ENCODE peak calls at places on chromosomes 4 and X, in nine cellular contexts. One of them, this sample, is unnamed.

GRCh38 chr4:33696586-33696985 is 2547.7 kb downstream of the ARAP2 start:
- DNase-seq in CD8-positive, alpha-beta T cell: no peak
- DNase-seq in left ventricle myocardium inferior: no peak
- DNase-seq in stomach: no peak
- DNase-seq in A549: no peak
- DNase-seq in IMR-90: no peak
- DNase-seq in cardiac fibroblast: peak; percentile 62
- DNase-seq in foreskin fibroblast: no peak
- DNase-seq in fibroblast of pulmonary artery: peak; percentile 82
- DNase-seq in this sample: no peak

GRCh38 chr4:168077726-168078239 is 14.6 kb upstream of the ANXA10 start:
- DNase-seq in IMR-90: no peak
- DNase-seq in CD8-positive, alpha-beta T cell: no peak
- DNase-seq in foreskin fibroblast: no peak
- DNase-seq in cardiac fibroblast: no peak
- DNase-seq in left ventricle myocardium inferior: no peak
- DNase-seq in fibroblast of pulmonary artery: no peak
- DNase-seq in A549: no peak
- DNase-seq in stomach: no peak
- DNase-seq in this sample: no peak

GRCh38 chrX:78029663-78030062 is 60.2 kb upstream of the PGAM4 start:
- DNase-seq in IMR-90: peak; percentile 33
- DNase-seq in A549: peak; percentile 53
- DNase-seq in left ventricle myocardium inferior: peak; percentile 13
- DNase-seq in cardiac fibroblast: peak; percentile 41
- DNase-seq in fibroblast of pulmonary artery: peak; percentile 50
- DNase-seq in foreskin fibroblast: no peak
- DNase-seq in stomach: no peak
- DNase-seq in CD8-positive, alpha-beta T cell: no peak
- DNase-seq in this sample: no peak

GRCh38 chrX:116246261-116246660 is 75.7 kb downstream of the AGTR2 start:
- DNase-seq in A549: no peak
- DNase-seq in fibroblast of pulmonary artery: peak; percentile 35
- DNase-seq in left ventricle myocardium inferior: no peak
- DNase-seq in cardiac fibroblast: peak; percentile 51
- DNase-seq in stomach: no peak
- DNase-seq in CD8-positive, alpha-beta T cell: no peak
- DNase-seq in IMR-90: no peak
- DNase-seq in foreskin fibroblast: no peak
- DNase-seq in this sample: no peak

GRCh38 chrX:73563740-73564073 is 710 bp downstream of the CHIC1 start:
- DNase-seq in foreskin fibroblast: no peak
- DNase-seq in cardiac fibroblast: peak; percentile 12
- DNase-seq in stomach: no peak
- DNase-seq in CD8-positive, alpha-beta T cell: no peak
- DNase-seq in IMR-90: no peak
- DNase-seq in left ventricle myocardium inferior: no peak
- DNase-seq in fibroblast of pulmonary artery: peak; percentile 9
- DNase-seq in A549: peak; percentile 12
- DNase-seq in this sample: peak; percentile 3

GRCh38 chrX:41381685-41382084 is 47.7 kb downstream of the DDX3X start:
- DNase-seq in stomach: peak; percentile 39
- DNase-seq in CD8-positive, alpha-beta T cell: no peak
- DNase-seq in cardiac fibroblast: peak; percentile 82
- DNase-seq in A549: peak; percentile 93
- DNase-seq in fibroblast of pulmonary artery: peak; percentile 73
- DNase-seq in IMR-90: peak; percentile 90
- DNase-seq in left ventricle myocardium inferior: peak; percentile 20
- DNase-seq in foreskin fibroblast: peak; percentile 81
- DNase-seq in this sample: no peak

GRCh38 chr4:159946983-159947645 is 844.2 kb downstream of the RAPGEF2 start:
- DNase-seq in foreskin fibroblast: no peak
- DNase-seq in cardiac fibroblast: peak; percentile 78
- DNase-seq in stomach: no peak
- DNase-seq in A549: peak; percentile 72
- DNase-seq in IMR-90: peak; percentile 45
- DNase-seq in CD8-positive, alpha-beta T cell: no peak
- DNase-seq in fibroblast of pulmonary artery: peak; percentile 75
- DNase-seq in left ventricle myocardium inferior: no peak
- DNase-seq in this sample: no peak

GRCh38 chr4:80202190-80202711 is 4.9 kb downstream of the PRDM8 start:
- DNase-seq in stomach: peak; percentile 87
- DNase-seq in fibroblast of pulmonary artery: peak; percentile 73
- DNase-seq in cardiac fibroblast: peak; percentile 74
- DNase-seq in A549: peak; percentile 61
- DNase-seq in CD8-positive, alpha-beta T cell: peak; percentile 80
- DNase-seq in left ventricle myocardium inferior: peak; percentile 88
- DNase-seq in IMR-90: peak; percentile 80
- DNase-seq in foreskin fibroblast: peak; percentile 79
- DNase-seq in this sample: peak; percentile 74

GRCh38 chr4:156346959-156347385 is 393.3 kb upstream of the CTSO start:
- DNase-seq in IMR-90: no peak
- DNase-seq in cardiac fibroblast: no peak
- DNase-seq in CD8-positive, alpha-beta T cell: no peak
- DNase-seq in A549: no peak
- DNase-seq in left ventricle myocardium inferior: no peak
- DNase-seq in stomach: no peak
- DNase-seq in foreskin fibroblast: no peak
- DNase-seq in fibroblast of pulmonary artery: no peak
- DNase-seq in this sample: no peak

GRCh38 chr4:38610844-38611550 is 53.0 kb upstream of the KLF3 start:
- DNase-seq in cardiac fibroblast: no peak
- DNase-seq in stomach: peak; percentile 53
- DNase-seq in CD8-positive, alpha-beta T cell: no peak
- DNase-seq in foreskin fibroblast: no peak
- DNase-seq in A549: no peak
- DNase-seq in fibroblast of pulmonary artery: no peak
- DNase-seq in IMR-90: no peak
- DNase-seq in left ventricle myocardium inferior: no peak
- DNase-seq in this sample: no peak

GRCh38 chr4:113088050-113088449 is 38.6 kb downstream of the ANK2 start:
- DNase-seq in left ventricle myocardium inferior: no peak
- DNase-seq in CD8-positive, alpha-beta T cell: no peak
- DNase-seq in A549: no peak
- DNase-seq in cardiac fibroblast: no peak
- DNase-seq in foreskin fibroblast: no peak
- DNase-seq in IMR-90: no peak
- DNase-seq in stomach: no peak
- DNase-seq in fibroblast of pulmonary artery: no peak
- DNase-seq in this sample: no peak

GRCh38 chrX:1465261-1466231 is 12.8 kb upstream of the ASMTL start:
- DNase-seq in fibroblast of pulmonary artery: no peak
- DNase-seq in A549: no peak
- DNase-seq in CD8-positive, alpha-beta T cell: peak; percentile 4
- DNase-seq in foreskin fibroblast: no peak
- DNase-seq in IMR-90: no peak
- DNase-seq in stomach: peak; percentile 17
- DNase-seq in left ventricle myocardium inferior: no peak
- DNase-seq in cardiac fibroblast: peak; percentile 16
- DNase-seq in this sample: no peak
- H3K4me3 ChIP-seq in fibroblast of pulmonary artery: no peak overlapping the region
- H3K4me3 ChIP-seq in A549: no peak overlapping the region
- H3K4me3 ChIP-seq in CD8-positive, alpha-beta T cell: no peak overlapping the region
- H3K4me3 ChIP-seq in foreskin fibroblast: no peak overlapping the region
- H3K4me3 ChIP-seq in IMR-90: no peak overlapping the region
- H3K4me3 ChIP-seq in stomach: no peak overlapping the region
- H3K4me3 ChIP-seq in left ventricle myocardium inferior: no peak overlapping the region
- H3K4me3 ChIP-seq in cardiac fibroblast: no peak overlapping the region
- H3K4me3 ChIP-seq in this sample: no peak overlapping the region

GRCh38 chr4:105661028-105661427 is 47.5 kb downstream of the INTS12 start:
- DNase-seq in left ventricle myocardium inferior: no peak
- DNase-seq in foreskin fibroblast: no peak
- DNase-seq in fibroblast of pulmonary artery: no peak
- DNase-seq in stomach: no peak
- DNase-seq in IMR-90: no peak
- DNase-seq in cardiac fibroblast: no peak
- DNase-seq in CD8-positive, alpha-beta T cell: no peak
- DNase-seq in A549: no peak
- DNase-seq in this sample: no peak

GRCh38 chr4:105662935-105663675 is 45.4 kb downstream of the INTS12 start:
- DNase-seq in fibroblast of pulmonary artery: no peak
- DNase-seq in cardiac fibroblast: no peak
- DNase-seq in stomach: no peak
- DNase-seq in foreskin fibroblast: no peak
- DNase-seq in IMR-90: no peak
- DNase-seq in left ventricle myocardium inferior: no peak
- DNase-seq in CD8-positive, alpha-beta T cell: no peak
- DNase-seq in A549: no peak
- DNase-seq in this sample: no peak

GRCh38 chr4:105670684-105671083 is 37.8 kb downstream of the INTS12 start:
- DNase-seq in cardiac fibroblast: no peak
- DNase-seq in CD8-positive, alpha-beta T cell: no peak
- DNase-seq in fibroblast of pulmonary artery: no peak
- DNase-seq in left ventricle myocardium inferior: no peak
- DNase-seq in foreskin fibroblast: no peak
- DNase-seq in stomach: no peak
- DNase-seq in A549: no peak
- DNase-seq in IMR-90: no peak
- DNase-seq in this sample: no peak

DNA sequence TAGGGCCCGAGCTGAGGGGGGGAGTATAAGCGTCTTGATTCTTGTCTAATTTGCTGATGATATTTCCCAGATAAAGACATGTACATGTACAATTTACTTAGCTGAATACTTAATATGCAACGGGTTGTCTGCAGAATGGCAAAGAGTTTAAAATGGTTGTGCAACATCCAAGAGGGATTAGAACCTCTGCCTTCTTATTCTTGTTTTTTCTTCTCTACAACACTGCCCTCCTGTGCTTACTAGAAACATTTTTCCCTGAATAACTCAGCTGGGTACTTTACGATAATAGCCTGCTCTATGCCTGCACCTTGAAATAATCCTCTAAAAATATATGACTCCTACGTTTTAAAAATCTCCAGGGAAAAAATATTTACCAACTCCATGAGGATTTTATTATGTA is 41.8 kb downstream of the INTS12 start:
- DNase-seq in A549: peak; percentile 22
- DNase-seq in fibroblast of pulmonary artery: peak; percentile 67
- DNase-seq in foreskin fibroblast: no peak
- DNase-seq in CD8-positive, alpha-beta T cell: no peak
- DNase-seq in left ventricle myocardium inferior: no peak
- DNase-seq in IMR-90: peak; percentile 16
- DNase-seq in cardiac fibroblast: peak; percentile 62
- DNase-seq in stomach: no peak
- DNase-seq in this sample: no peak
- TF ChIP-seq CTCF in A549: peak; percentile 32
- TF ChIP-seq CTCF in fibroblast of pulmonary artery: peak; percentile 30
- TF ChIP-seq CTCF in foreskin fibroblast: no peak
- TF ChIP-seq CTCF in CD8-positive, alpha-beta T cell: no peak
- TF ChIP-seq CTCF in left ventricle myocardium inferior: peak; percentile 55
- TF ChIP-seq CTCF in IMR-90: no peak
- TF ChIP-seq CTCF in cardiac fibroblast: peak; percentile 14
- TF ChIP-seq CTCF in stomach: no peak
- TF ChIP-seq CTCF in this sample: peak; percentile 22

GRCh38 chr4:139666735-139667266 is 1.2 kb downstream of the MGST2 start:
- DNase-seq in fibroblast of pulmonary artery: peak; percentile 72
- DNase-seq in IMR-90: peak; percentile 76
- DNase-seq in A549: peak; percentile 48
- DNase-seq in left ventricle myocardium inferior: no peak
- DNase-seq in foreskin fibroblast: no peak
- DNase-seq in stomach: peak; percentile 74
- DNase-seq in cardiac fibroblast: peak; percentile 45
- DNase-seq in CD8-positive, alpha-beta T cell: no peak
- DNase-seq in this sample: no peak
- H3K4me3 ChIP-seq in fibroblast of pulmonary artery: peak overlapping the region; percentile 65
- H3K4me3 ChIP-seq in IMR-90: no peak overlapping the region
- H3K4me3 ChIP-seq in A549: peak overlapping the region; percentile 57
- H3K4me3 ChIP-seq in left ventricle myocardium inferior: peak overlapping the region; percentile 72
- H3K4me3 ChIP-seq in foreskin fibroblast: peak overlapping the region; percentile 58
- H3K4me3 ChIP-seq in stomach: peak overlapping the region; percentile 55
- H3K4me3 ChIP-seq in cardiac fibroblast: peak overlapping the region; percentile 49
- H3K4me3 ChIP-seq in CD8-positive, alpha-beta T cell: no peak overlapping the region
- H3K4me3 ChIP-seq in this sample: peak overlapping the region; percentile 78

GRCh38 chrX:134241960-134242619 is 5.1 kb downstream of the CCDC160 start:
- DNase-seq in CD8-positive, alpha-beta T cell: no peak
- DNase-seq in foreskin fibroblast: no peak
- DNase-seq in IMR-90: no peak
- DNase-seq in cardiac fibroblast: no peak
- DNase-seq in stomach: no peak
- DNase-seq in A549: no peak
- DNase-seq in left ventricle myocardium inferior: no peak
- DNase-seq in fibroblast of pulmonary artery: no peak
- DNase-seq in this sample: no peak

GRCh38 chrX:134249231-134249630 is 12.2 kb downstream of the CCDC160 start:
- DNase-seq in A549: no peak
- DNase-seq in CD8-positive, alpha-beta T cell: no peak
- DNase-seq in foreskin fibroblast: no peak
- DNase-seq in stomach: no peak
- DNase-seq in cardiac fibroblast: no peak
- DNase-seq in IMR-90: no peak
- DNase-seq in fibroblast of pulmonary artery: no peak
- DNase-seq in left ventricle myocardium inferior: no peak
- DNase-seq in this sample: no peak

GRCh38 chrX:134247492-134247891 is 10.5 kb downstream of the CCDC160 start:
- DNase-seq in IMR-90: no peak
- DNase-seq in CD8-positive, alpha-beta T cell: no peak
- DNase-seq in fibroblast of pulmonary artery: no peak
- DNase-seq in foreskin fibroblast: no peak
- DNase-seq in left ventricle myocardium inferior: no peak
- DNase-seq in cardiac fibroblast: no peak
- DNase-seq in A549: no peak
- DNase-seq in stomach: no peak
- DNase-seq in this sample: no peak

GRCh38 chrX:134244043-134244442 is 7.1 kb downstream of the CCDC160 start:
- DNase-seq in CD8-positive, alpha-beta T cell: no peak
- DNase-seq in stomach: no peak
- DNase-seq in IMR-90: peak; percentile 33
- DNase-seq in cardiac fibroblast: peak; percentile 13
- DNase-seq in fibroblast of pulmonary artery: peak; percentile 5
- DNase-seq in left ventricle myocardium inferior: no peak
- DNase-seq in foreskin fibroblast: peak; percentile 14
- DNase-seq in A549: no peak
- DNase-seq in this sample: no peak

GRCh38 chrX:134246282-134246681 is 9.3 kb downstream of the CCDC160 start:
- DNase-seq in stomach: no peak
- DNase-seq in CD8-positive, alpha-beta T cell: no peak
- DNase-seq in left ventricle myocardium inferior: no peak
- DNase-seq in fibroblast of pulmonary artery: no peak
- DNase-seq in IMR-90: no peak
- DNase-seq in foreskin fibroblast: no peak
- DNase-seq in cardiac fibroblast: peak; percentile 19
- DNase-seq in A549: no peak
- DNase-seq in this sample: no peak
- TF ChIP-seq CTCF in stomach: no peak
- TF ChIP-seq CTCF in CD8-positive, alpha-beta T cell: no peak
- TF ChIP-seq CTCF in left ventricle myocardium inferior: no peak
- TF ChIP-seq CTCF in fibroblast of pulmonary artery: no peak
- TF ChIP-seq CTCF in IMR-90: no peak
- TF ChIP-seq CTCF in foreskin fibroblast: no peak
- TF ChIP-seq CTCF in cardiac fibroblast: no peak
- TF ChIP-seq CTCF in A549: peak; percentile 10
- TF ChIP-seq CTCF in this sample: peak; percentile 20

GRCh38 chr4:83889802-83890201 is 353.9 kb downstream of the GPAT3 start:
- DNase-seq in IMR-90: peak; percentile 68
- DNase-seq in CD8-positive, alpha-beta T cell: no peak
- DNase-seq in fibroblast of pulmonary artery: peak; percentile 44
- DNase-seq in foreskin fibroblast: peak; percentile 16
- DNase-seq in cardiac fibroblast: peak; percentile 63
- DNase-seq in stomach: no peak
- DNase-seq in A549: peak; percentile 45
- DNase-seq in left ventricle myocardium inferior: no peak
- DNase-seq in this sample: no peak
- H3K4me3 ChIP-seq in IMR-90: no peak overlapping the region
- H3K4me3 ChIP-seq in CD8-positive, alpha-beta T cell: no peak overlapping the region
- H3K4me3 ChIP-seq in fibroblast of pulmonary artery: no peak overlapping the region
- H3K4me3 ChIP-seq in foreskin fibroblast: no peak overlapping the region
- H3K4me3 ChIP-seq in cardiac fibroblast: no peak overlapping the region
- H3K4me3 ChIP-seq in stomach: no peak overlapping the region
- H3K4me3 ChIP-seq in A549: no peak overlapping the region
- H3K4me3 ChIP-seq in left ventricle myocardium inferior: no peak overlapping the region
- H3K4me3 ChIP-seq in this sample: no peak overlapping the region

This sample was measured in GM06990.